ENCODE peak calls at places on chromosomes 1 and 21, in seven cellular contexts. B, V, D, N, F, U and Y are unnamed samples.

GRCh38 chr1:45198185-45198584 is 8.2 kb downstream of the ZSWIM5 start:
- DNase-seq in U (no peak), F (no peak), N (no peak), V (no peak), B (no peak), D (no peak), Y (no peak)

GRCh38 chr1:229371624-229372023 is 28.8 kb upstream of the CCSAP start:
- DNase-seq in F (no peak), D (no peak), V (no peak), N (no peak), U (no peak), B (no peak), Y (no peak)

GRCh38 chr1:109864063-109864822 is 46.4 kb upstream of the CSF1 start:
- DNase-seq in U (peak), D (no peak), V (no peak), B (no peak), F (peak), N (no peak), Y (no peak)

GRCh38 chr1:28354121-28354520 is 15.4 kb upstream of the PHACTR4 start:
- DNase-seq in U (no peak), B (no peak), D (no peak), F (peak), V (no peak), N (no peak), Y (no peak)

GRCh38 chr1:201050515-201051277 is 27.2 kb upstream of the KIF21B start:
- DNase-seq in B (no peak), U (no peak), V (no peak), F (peak), N (no peak), D (no peak), Y (no peak)

GRCh38 chr1:6475381-6476133 is 9.6 kb upstream of the TNFRSF25 start:
- DNase-seq in B (peak), N (no peak), D (no peak), F (no peak), U (no peak), V (peak), Y (no peak)

GRCh38 chr21:37342046-37342632 is 24.4 kb upstream of the DYRK1A start:
- DNase-seq in F (no peak), N (no peak), B (no peak), D (no peak), U (no peak), V (no peak), Y (no peak)

GRCh38 chr1:61110587-61110986 is 28.2 kb downstream of the NFIA start:
- DNase-seq in B (no peak), D (no peak), U (no peak), V (no peak), N (no peak), F (peak), Y (no peak)

GRCh38 chr1:150820710-150821521 is 12.9 kb upstream of the CTSK start:
- DNase-seq in D (no peak), F (no peak), B (no peak), U (no peak), V (no peak), N (peak), Y (no peak)

GRCh38 chr1:92376345-92376744 is 77.5 kb downstream of the RPAP2 start:
- DNase-seq in F (no peak), N (no peak), V (no peak), U (no peak), B (no peak), D (no peak), Y (no peak)

DNA sequence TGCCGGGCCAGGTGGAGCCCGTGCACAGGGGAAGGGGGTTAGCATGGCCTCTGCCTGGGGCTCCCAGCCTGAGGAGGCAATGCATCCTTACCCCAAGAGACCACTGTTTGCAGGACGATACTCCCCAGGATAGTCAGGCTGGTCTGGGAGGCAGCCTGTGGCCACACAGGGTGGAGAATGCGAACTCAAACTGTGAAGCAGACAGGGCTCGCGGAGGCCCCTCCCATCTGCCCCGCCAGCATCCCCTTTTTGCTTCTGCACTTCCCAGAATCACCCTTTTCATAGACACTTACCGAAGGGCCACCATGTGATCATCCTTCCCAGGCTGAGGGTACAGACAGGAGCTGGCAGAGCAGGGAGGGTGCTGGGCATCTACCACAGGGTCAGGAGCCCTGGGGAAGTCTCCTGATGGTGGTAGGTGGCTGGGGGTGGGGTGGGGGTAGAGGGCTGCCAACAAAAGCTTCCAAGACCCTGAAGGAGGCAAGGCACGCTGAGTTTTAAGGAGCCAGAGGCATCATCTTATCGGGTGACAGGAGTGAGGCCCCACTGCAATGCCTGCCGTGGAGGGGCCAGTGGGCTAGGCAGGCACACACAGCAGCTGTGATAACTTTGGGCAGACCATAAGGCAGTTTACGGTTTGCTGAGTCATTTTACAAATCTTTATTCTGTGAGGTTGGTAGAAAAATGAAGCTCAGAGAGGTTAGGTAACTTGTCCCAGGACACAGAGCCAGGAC is 31.3 kb upstream of the BTG2 start:
- DNase-seq in F (no peak), U (no peak), D (no peak), V (no peak), B (peak), N (no peak), Y (no peak)
- H3K4me3 ChIP-seq in F (no peak), U (no peak), D (no peak), V (no peak), B (peak), N (no peak), Y (no peak)

GRCh38 chr1:10639301-10640078 is 157.0 kb downstream of the CASZ1 start:
- DNase-seq in F (peak), N (no peak), B (no peak), D (no peak), U (no peak), V (peak), Y (no peak)

GRCh38 chr1:10635992-10636391 is 160.5 kb downstream of the CASZ1 start:
- DNase-seq in D (no peak), F (no peak), U (no peak), B (no peak), V (no peak), N (no peak), Y (no peak)

GRCh38 chr1:10637400-10637799 is 159.0 kb downstream of the CASZ1 start:
- DNase-seq in U (no peak), F (no peak), N (no peak), D (no peak), V (no peak), B (no peak), Y (no peak)

GRCh38 chr1:10638559-10639300 is 157.7 kb downstream of the CASZ1 start:
- DNase-seq in B (no peak), U (no peak), N (no peak), D (no peak), F (no peak), V (peak), Y (no peak)

GRCh38 chr1:10637833-10638558 is 158.4 kb downstream of the CASZ1 start:
- DNase-seq in U (no peak), B (no peak), V (peak), N (no peak), D (no peak), F (no peak), Y (no peak)
- H3K4me3 ChIP-seq in U (no peak), B (no peak), V (peak), N (no peak), D (no peak), F (no peak), Y (no peak)

DNA sequence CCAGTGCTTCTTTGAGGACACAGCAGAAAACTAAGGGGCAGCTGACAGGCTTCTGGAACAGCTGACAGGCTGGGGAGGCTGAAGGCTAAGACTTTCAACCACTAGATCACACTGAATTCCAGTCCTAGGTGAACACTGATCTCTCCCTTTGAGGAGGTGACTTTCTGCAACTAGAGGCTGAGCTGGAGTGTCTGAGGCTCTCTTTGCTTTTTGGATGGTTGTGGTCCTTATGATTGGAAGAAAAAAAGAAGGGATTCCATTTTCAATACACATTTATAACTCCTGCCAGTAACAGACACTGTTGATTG is 1.4 kb downstream of the IL6R start:
- DNase-seq in F (no peak), V (no peak), B (peak), D (no peak), U (no peak), N (no peak), Y (no peak)
- H3K4me3 ChIP-seq in F (peak), V (peak), B (peak), D (peak), U (no peak), N (peak), Y (peak)

GRCh38 chr21:35562876-35563275 is 497.4 kb downstream of the SETD4 start:
- DNase-seq in F (peak), N (no peak), D (no peak), B (no peak), V (no peak), U (no peak), Y (no peak)

GRCh38 chr21:35566874-35567273 is 493.5 kb downstream of the SETD4 start:
- DNase-seq in N (no peak), D (no peak), F (no peak), U (no peak), B (no peak), V (no peak), Y (no peak)

GRCh38 chr21:35563885-35564451 is 496.4 kb downstream of the SETD4 start:
- DNase-seq in F (peak), D (no peak), V (peak), U (peak), N (peak), B (no peak), Y (no peak)

GRCh38 chr21:35561076-35561475 is 499.2 kb downstream of the SETD4 start:
- DNase-seq in D (no peak), F (no peak), N (no peak), V (no peak), B (no peak), U (no peak), Y (no peak)

GRCh38 chr21:35565204-35565611 is 495.1 kb downstream of the SETD4 start:
- DNase-seq in F (peak), D (no peak), V (peak), U (peak), B (no peak), N (no peak), Y (no peak)
- H3K4me3 ChIP-seq in F (no peak), D (no peak), V (no peak), U (no peak), B (no peak), N (no peak), Y (no peak)

GRCh38 chr1:193740762-193741161 is 554.3 kb upstream of the B3GALT2 start:
- DNase-seq in U (no peak), B (no peak), V (no peak), D (no peak), N (no peak), F (no peak), Y (no peak)
- H3K4me3 ChIP-seq in U (no peak), B (no peak), V (no peak), D (no peak), N (no peak), F (no peak), Y (no peak)

GRCh38 chr1:116962976-116963639 is 38.5 kb upstream of the CD101 start:
- DNase-seq in N (no peak), U (no peak), B (peak), D (no peak), V (no peak), F (no peak), Y (no peak)
- H3K4me3 ChIP-seq in N (no peak), U (no peak), B (no peak), D (no peak), V (no peak), F (no peak), Y (no peak)

DNA sequence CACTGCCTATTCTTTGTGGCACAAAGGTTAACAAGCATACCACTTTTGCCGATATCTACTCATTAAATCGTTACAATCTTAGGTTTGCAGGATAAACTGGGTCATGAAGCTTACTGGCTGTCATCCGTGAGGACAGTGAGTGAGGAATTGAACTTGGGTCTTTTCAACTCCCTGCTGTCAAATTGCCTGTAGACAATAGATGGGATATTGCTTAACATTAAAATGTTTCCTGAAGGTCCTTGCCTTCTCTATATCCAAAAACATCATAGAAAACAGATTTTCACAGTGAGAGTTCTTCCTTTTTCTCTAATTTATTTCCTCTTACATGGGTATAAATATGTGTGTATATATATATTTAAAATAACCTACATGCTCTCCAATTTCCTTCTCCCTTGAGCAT is 257.8 kb downstream of the LMO4 start:
- DNase-seq in U (no peak), V (no peak), N (no peak), B (no peak), D (no peak), F (no peak), Y (no peak)
- H3K4me3 ChIP-seq in U (no peak), V (no peak), N (no peak), B (no peak), D (no peak), F (no peak), Y (no peak)

GRCh38 chr21:45591619-45592207 is 49.5 kb upstream of the SLC19A1 start:
- DNase-seq in N (no peak), D (no peak), B (no peak), U (no peak), F (no peak), V (no peak), Y (no peak)
- H3K4me3 ChIP-seq in N (no peak), D (no peak), B (no peak), U (no peak), F (no peak), V (no peak), Y (no peak)

DNA sequence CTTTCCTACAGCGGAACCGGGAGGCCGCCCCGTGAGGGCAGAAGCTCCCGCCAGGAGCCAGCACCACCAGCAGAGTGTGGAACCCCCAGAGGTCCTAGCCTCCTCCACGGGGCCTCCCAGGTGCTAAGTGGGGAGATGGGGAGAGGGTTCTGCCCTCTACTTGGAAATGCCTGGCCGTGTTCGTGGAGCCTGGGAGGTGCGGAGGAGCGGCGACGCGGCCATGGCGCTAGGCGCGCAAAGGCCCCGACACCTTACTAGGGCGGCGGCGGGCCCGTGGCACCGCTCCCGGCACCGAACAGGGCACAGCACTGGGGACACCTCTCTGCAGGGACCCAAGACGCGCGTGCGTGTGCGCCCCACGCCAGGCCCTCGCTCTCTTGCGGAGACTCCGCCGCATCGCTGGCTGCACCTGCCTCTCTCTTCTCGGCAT is 1.3 kb upstream of the CACNA1E start:
- DNase-seq in U (no peak), N (no peak), B (no peak), F (no peak), V (peak), D (no peak), Y (no peak)
- H3K4me3 ChIP-seq in U (no peak), N (no peak), B (no peak), F (no peak), V (peak), D (no peak), Y (peak)